ENCODE peak calls at places on chromosome 20, in five cellular contexts. O is H9, U is IMR-90, S is neuronal stem cell, M is trophoblast cell. B is an unnamed sample.

GRCh38 chr20:1818895-1819294 is 76.3 kb upstream of the SIRPA start:
- DNase-seq in O (no peak), U (no peak), S (no peak), M (no peak), B (no peak)

GRCh38 chr20:57609086-57609841 is 11.0 kb downstream of the ZBP1 start:
- DNase-seq in O (no peak), U (no peak), S (no peak), M (no peak), B (no peak)

GRCh38 chr20:1905693-1906092 is 10.5 kb downstream of the SIRPA start:
- DNase-seq in O (no peak), U (no peak), S (no peak), M (no peak), B (no peak)

GRCh38 chr20:38762174-38762573 is 13.9 kb downstream of the ACTR5 start:
- DNase-seq in O (no peak), U (no peak), S (no peak), M (no peak), B (no peak)

GRCh38 chr20:36461600-36462439 is 79.5 kb upstream of the MYL9 start:
- DNase-seq in O (peak), U (peak), S (peak), M (peak), B (peak)

GRCh38 chr20:31677553-31678260 is 40.0 kb downstream of the COX4I2 start:
- DNase-seq in O (no peak), U (no peak), S (no peak), M (peak), B (no peak)

GRCh38 chr20:25020901-25021301 is 28.4 kb upstream of the APMAP start:
- DNase-seq in O (no peak), U (no peak), S (no peak), M (no peak), B (no peak)

GRCh38 chr20:59780494-59781185 is 152.8 kb downstream of the SYCP2 start:
- DNase-seq in O (peak), U (no peak), S (no peak), M (no peak), B (no peak)

GRCh38 chr20:19047040-19047950 is 165.1 kb upstream of the SLC24A3 start:
- DNase-seq in O (no peak), U (no peak), S (no peak), M (peak), B (no peak)

GRCh38 chr20:48190757-48191156 is 405.5 kb upstream of the SULF2 start:
- DNase-seq in O (no peak), U (no peak), S (no peak), M (no peak), B (no peak)

GRCh38 chr20:44750081-44750805 is 4.6 kb downstream of the KCNK15 start:
- DNase-seq in O (peak), U (no peak), S (no peak), M (no peak), B (no peak)

GRCh38 chr20:58174708-58175287 is 53.7 kb downstream of the ANKRD60 start:
- DNase-seq in O (no peak), U (no peak), S (no peak), M (no peak), B (no peak)

GRCh38 chr20:35018578-35019371 is 63.1 kb downstream of the MYH7B start:
- DNase-seq in O (no peak), U (no peak), S (no peak), M (no peak), B (no peak)

GRCh38 chr20:31699801-31700728 is 22.6 kb downstream of the BCL2L1 start:
- DNase-seq in O (no peak), U (no peak), S (no peak), M (no peak), B (no peak)

GRCh38 chr20:49356676-49357075 is 78.8 kb upstream of the ZNFX1 start:
- DNase-seq in O (no peak), U (no peak), S (no peak), M (no peak), B (no peak)
- H3K14ac ChIP-seq in O (no peak), U (no peak), S (no peak), M (no peak), B (no peak)

GRCh38 chr20:61722146-61722678 is 343.5 kb downstream of the TAF4 start:
- DNase-seq in O (no peak), U (no peak), S (no peak), M (no peak), B (no peak)

GRCh38 chr20:61720348-61720696 is 345.4 kb downstream of the TAF4 start:
- DNase-seq in O (no peak), U (no peak), S (no peak), M (no peak), B (no peak)

GRCh38 chr20:61718361-61718760 is 347.3 kb downstream of the TAF4 start:
- DNase-seq in O (no peak), U (no peak), S (no peak), M (no peak), B (no peak)

GRCh38 chr20:61723538-61724257 is 342.0 kb downstream of the TAF4 start:
- DNase-seq in O (no peak), U (no peak), S (no peak), M (no peak), B (no peak)

DNA sequence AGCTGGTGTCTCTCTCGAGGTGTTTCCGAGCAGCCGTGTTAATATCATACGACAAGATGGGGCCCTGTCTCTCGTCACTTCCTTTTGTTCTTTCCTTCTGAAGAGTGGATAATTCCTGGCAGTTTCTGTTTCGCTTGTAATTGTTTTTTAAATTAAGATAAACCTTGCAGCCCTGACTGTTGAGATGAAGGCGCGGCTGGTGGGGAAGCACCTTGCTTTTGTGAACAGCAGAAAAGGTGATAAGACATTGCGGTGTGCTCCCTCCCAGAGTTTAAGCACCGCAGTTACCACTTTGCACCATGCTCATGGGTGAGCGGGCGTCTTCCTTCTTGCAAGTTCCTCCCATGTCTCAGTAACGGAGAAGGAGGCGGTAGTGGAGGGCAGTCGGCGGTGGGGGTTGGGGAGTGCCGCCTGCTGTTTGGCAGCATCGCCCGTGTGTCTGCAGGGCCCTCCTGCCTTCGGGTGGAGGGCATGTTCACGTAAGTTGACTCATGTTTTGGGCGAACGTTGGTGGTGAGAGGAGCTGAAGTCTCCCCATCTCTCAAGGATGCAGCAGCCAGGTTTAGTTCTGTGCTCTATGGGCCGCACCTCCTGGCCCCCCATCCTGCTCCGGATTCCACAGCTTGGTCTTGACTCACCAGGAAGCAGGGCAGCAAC is 345.9 kb downstream of the TAF4 start:
- DNase-seq in O (no peak), U (no peak), S (no peak), M (no peak), B (no peak)
- H3K14ac ChIP-seq in O (peak), U (no peak), S (peak), M (no peak), B (no peak)

GRCh38 chr20:21901470-21902275 is 196.2 kb downstream of the PAX1 start:
- DNase-seq in O (no peak), U (no peak), S (no peak), M (no peak), B (no peak)

GRCh38 chr20:21902391-21902790 is 196.9 kb downstream of the PAX1 start:
- DNase-seq in O (no peak), U (no peak), S (no peak), M (no peak), B (no peak)

DNA sequence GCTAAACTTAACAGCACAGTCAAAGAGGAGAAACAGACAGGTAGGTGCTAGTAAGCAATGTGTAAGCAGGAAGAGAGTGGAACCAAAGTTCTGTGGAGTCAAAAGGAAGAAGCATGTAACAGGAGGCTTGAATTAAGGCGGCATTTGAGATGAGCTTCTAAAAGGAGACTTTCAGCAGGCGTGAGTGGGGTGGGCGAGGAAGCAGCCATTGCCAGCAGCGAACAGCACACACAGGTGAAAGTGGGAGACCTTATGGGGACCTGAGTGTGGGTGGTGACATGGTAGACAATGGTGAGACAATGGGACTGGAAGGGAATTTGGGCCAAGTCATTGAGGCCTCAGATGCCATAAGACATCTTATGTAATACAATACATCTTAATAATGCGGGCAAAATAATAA is 195.0 kb downstream of the PAX1 start:
- DNase-seq in O (no peak), U (no peak), S (no peak), M (no peak), B (no peak)
- H3K14ac ChIP-seq in O (no peak), U (no peak), S (no peak), M (no peak), B (no peak)

GRCh38 chr20:46785958-46786357 is 76.5 kb downstream of the SLC2A10 start:
- DNase-seq in O (no peak), U (no peak), S (no peak), M (no peak), B (no peak)
- H3K14ac ChIP-seq in O (no peak), U (no peak), S (no peak), M (no peak), B (no peak)

DNA sequence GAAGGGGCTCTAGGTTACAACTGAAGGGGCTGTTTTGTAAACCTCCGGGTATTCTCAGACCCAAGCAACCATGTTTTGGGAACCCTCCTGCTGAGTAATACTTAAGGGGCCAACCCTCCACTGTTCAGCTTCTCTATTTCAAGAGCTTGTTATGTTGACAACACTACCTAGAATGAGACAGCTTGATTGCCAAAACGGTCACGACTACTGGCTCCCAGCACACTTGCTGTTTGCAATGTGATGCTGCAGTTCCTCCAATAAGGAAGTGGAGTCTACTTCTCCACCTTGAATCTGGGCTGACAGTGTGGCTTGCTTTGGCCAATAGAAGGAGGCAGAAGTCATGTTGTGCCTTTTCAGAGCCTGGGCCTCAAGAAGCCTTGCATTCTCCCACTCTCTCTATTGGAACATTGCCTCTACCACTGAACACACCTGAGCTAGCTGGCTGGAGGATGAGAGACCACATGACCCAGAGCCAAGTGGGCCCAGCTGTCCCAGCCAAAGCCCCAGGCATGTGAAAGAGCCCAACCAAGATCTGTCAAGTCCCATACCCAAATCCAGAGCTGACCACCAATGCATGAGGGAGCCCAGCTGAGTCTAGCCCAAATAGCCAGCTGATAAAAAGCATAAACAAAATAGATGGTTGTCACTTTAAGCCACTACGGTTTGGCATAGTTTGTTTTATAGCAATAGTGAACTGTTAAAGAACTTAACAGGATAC is 107.9 kb downstream of the PRND start:
- DNase-seq in O (no peak), U (no peak), S (no peak), M (no peak), B (no peak)
- H3K14ac ChIP-seq in O (no peak), U (no peak), S (no peak), M (no peak), B (no peak)

GRCh38 chr20:62937353-62938104 is 418 bp upstream of the GID8 start:
- DNase-seq in O (peak), U (peak), S (peak), M (peak), B (peak)
- H3K14ac ChIP-seq in O (peak), U (peak), S (peak), M (peak), B (peak)